ENCODE peak calls at places on chromosomes 13 and 19, in six cellular contexts. S is cardiac muscle cell, Z is left ventricle myocardium inferior, U is GM23338, I is neural progenitor cell, Y is heart right ventricle. W is an unnamed sample.

GRCh38 chr13:110797230-110797877 is 83.9 kb downstream of the ING1 start:
- DNase-seq in S (peak; percentile 30), Z (no peak), U (peak; percentile 47), I (no peak), Y (no peak), W (peak; percentile 53)

GRCh38 chr13:74046461-74046860 is 87.7 kb downstream of the KLF12 start:
- DNase-seq in S (no peak), Z (no peak), U (no peak), I (no peak), Y (no peak), W (peak; percentile 53)

GRCh38 chr19:57776764-57777296 is 7.4 kb downstream of the ZNF586 start:
- DNase-seq in S (no peak), Z (no peak), U (no peak), I (no peak), Y (no peak), W (no peak)

GRCh38 chr13:44465318-44465717 is 91.7 kb downstream of the SERP2 start:
- DNase-seq in S (no peak), Z (no peak), U (no peak), I (no peak), Y (no peak), W (no peak)

GRCh38 chr19:40605201-40605971 is 4.2 kb downstream of the LTBP4 start:
- DNase-seq in S (peak; percentile 62), Z (peak; percentile 72), U (peak; percentile 75), I (peak; percentile 79), Y (peak; percentile 76), W (peak; percentile 40)

GRCh38 chr19:51676566-51677083 is 16.5 kb upstream of the SPACA6 start:
- DNase-seq in S (no peak), Z (no peak), U (no peak), I (no peak), Y (no peak), W (no peak)

GRCh38 chr13:32047088-32047487 is 15.5 kb downstream of the FRY start:
- DNase-seq in S (no peak), Z (no peak), U (no peak), I (no peak), Y (no peak), W (no peak)

GRCh38 chr13:46179576-46180368 is 2.2 kb downstream of the LCP1 start:
- DNase-seq in S (no peak), Z (peak; percentile 59), U (no peak), I (no peak), Y (peak; percentile 40), W (no peak)

GRCh38 chr19:50460161-50460765 is 16.0 kb upstream of the EMC10 start:
- DNase-seq in S (peak; percentile 22), Z (no peak), U (peak; percentile 25), I (no peak), Y (no peak), W (peak; percentile 43)

GRCh38 chr13:35481777-35482176 is 5.3 kb upstream of the MAB21L1 start:
- DNase-seq in S (no peak), Z (no peak), U (no peak), I (no peak), Y (no peak), W (no peak)

GRCh38 chr19:52336976-52337375 is 933 bp downstream of the ZNF610 start:
- DNase-seq in S (peak; percentile 17), Z (no peak), U (peak; percentile 30), I (peak; percentile 26), Y (no peak), W (peak; percentile 3)

GRCh38 chr13:108525867-108526266 is 103.5 kb upstream of the MYO16 start:
- DNase-seq in S (no peak), Z (no peak), U (no peak), I (no peak), Y (no peak), W (no peak)

GRCh38 chr19:51339687-51340656 is 2.0 kb downstream of the VSIG10L start:
- DNase-seq in S (peak; percentile 99), Z (peak; percentile 98), U (peak; percentile 99), I (peak; percentile 98), Y (peak; percentile 99), W (peak; percentile 93)

GRCh38 chr13:110485604-110486003 is 75.9 kb downstream of the RAB20 start:
- DNase-seq in S (peak; percentile 17), Z (no peak), U (peak; percentile 98), I (peak; percentile 83), Y (no peak), W (no peak)

GRCh38 chr19:13841339-13842293 is 35.3 kb upstream of the NANOS3 start:
- DNase-seq in S (peak; percentile 45), Z (no peak), U (no peak), I (no peak), Y (no peak), W (no peak)

GRCh38 chr13:75881109-75881775 is 245.1 kb downstream of the LMO7 start:
- DNase-seq in S (no peak), Z (no peak), U (no peak), I (no peak), Y (no peak), W (no peak)

GRCh38 chr13:106599875-106600797 is 32.2 kb upstream of the ARGLU1 start:
- DNase-seq in S (peak; percentile 91), Z (no peak), U (no peak), I (no peak), Y (no peak), W (peak; percentile 71)

GRCh38 chr13:102771298-102772041 is 2.1 kb downstream of the TEX30 start:
- DNase-seq in S (no peak), Z (no peak), U (no peak), I (no peak), Y (no peak), W (no peak)

DNA sequence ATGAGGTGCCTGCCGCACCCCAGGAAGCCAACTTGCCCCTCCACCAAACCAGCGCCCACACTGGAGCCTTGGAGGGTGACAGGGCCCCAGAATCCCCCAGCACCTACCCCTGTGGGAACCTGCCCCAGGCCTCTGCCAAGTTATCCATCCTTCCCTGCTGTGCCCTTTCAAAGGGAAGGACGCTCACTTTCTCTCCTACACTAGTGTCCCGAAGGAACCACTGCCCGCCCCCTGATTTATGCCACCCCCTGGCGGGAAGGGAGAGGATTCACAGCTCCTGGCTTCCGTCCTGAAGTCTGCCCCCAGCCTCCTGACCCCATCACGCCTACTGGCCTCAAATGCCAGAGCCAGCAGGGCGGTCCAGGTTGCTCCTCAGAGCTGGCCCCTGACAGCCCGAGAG is 1.4 kb downstream of the EVI5L start:
- DNase-seq in S (peak; percentile 43), Z (no peak), U (peak; percentile 84), I (peak; percentile 79), Y (no peak), W (peak; percentile 48)
- TF ChIP-seq CTCF in S (peak; percentile 43), Z (no peak), U (peak; percentile 54), I (peak; percentile 50), Y (no peak), W (peak; percentile 59)

DNA sequence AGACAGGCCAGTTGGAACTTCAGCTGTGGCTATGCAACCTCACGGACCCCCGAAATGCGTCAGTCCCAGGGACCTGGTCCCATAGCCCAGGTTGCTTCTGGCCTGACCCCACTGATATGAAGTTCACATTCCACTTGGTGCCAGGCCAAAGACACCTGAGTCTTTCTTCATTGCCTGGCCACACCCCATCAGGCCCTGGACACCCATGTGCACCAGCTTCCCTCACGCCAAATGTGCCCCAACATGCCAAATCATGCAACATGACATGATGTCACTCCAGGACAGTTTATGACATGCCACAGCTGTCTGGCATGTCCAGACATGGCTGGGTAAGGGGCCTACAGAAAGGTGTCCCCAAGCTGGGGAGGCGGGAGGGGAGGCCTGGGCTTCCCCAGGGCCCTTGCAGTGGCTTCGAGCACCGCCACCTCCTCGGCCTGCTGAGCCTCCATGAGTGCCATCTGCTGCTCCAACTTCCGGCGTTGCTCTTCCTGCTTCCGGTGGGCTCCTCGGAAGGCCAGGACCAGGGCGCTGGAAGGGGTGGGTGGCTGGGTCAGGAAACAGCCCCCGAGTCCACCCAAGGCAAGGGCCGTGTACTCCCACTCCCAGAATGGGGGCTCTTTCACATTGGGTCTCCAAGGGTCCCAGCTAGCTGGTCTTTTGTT is 4.3 kb upstream of the NR2F6 start:
- DNase-seq in S (no peak), Z (no peak), U (no peak), I (no peak), Y (no peak), W (no peak)
- H3K4me3 ChIP-seq in S (no peak overlapping the region), Z (no peak overlapping the region), U (no peak overlapping the region), I (no peak overlapping the region), Y (no peak overlapping the region), W (no peak overlapping the region)

GRCh38 chr19:36973844-36974195 is 57.7 kb downstream of the ZNF568 start:
- DNase-seq in S (no peak), Z (no peak), U (no peak), I (no peak), Y (no peak), W (no peak)

GRCh38 chr19:36972594-36972993 is 56.5 kb downstream of the ZNF568 start:
- DNase-seq in S (no peak), Z (no peak), U (peak; percentile 56), I (no peak), Y (no peak), W (no peak)

DNA sequence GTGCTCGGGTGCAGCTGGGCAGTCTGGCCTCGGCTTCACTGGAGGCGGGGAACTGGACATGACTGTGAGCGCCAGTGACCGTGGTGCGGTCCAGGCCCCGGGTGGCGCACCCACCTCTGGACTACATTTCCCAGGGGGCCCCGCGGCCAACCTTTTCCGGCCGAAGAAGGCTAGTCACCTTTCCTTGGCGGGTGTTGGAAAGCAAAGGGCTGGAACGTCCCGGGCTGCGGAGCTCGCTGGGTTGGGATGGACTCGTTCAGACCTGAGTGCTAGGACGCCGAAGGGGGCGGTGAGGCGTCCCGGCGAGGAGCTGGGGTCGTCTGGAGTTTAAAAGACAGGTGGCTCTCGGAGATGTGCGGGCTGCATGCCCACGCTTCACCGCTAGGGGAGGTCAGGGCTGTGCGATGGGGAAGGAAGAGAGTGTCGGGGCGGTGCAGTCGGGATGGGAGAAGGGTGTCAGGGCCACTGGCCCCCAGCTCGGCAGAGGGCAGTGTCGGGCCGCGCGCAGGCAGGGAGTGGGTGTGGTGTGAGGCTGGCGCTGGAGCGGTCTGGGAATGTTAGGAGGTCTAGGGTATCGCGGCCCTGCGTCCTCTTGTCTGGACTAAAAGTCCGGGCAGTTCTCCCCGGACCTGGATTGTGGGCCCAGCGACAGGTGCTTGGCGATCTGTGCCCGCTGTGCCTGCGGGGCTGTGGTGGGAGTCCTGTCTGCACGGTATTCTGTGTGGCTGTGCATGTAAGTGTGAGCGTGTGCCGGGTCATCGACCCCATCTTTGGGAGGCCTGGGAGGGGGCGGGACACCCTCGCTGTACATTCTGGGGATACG is 57.1 kb downstream of the ZNF568 start:
- DNase-seq in S (peak; percentile 87), Z (peak; percentile 87), U (peak; percentile 95), I (no peak), Y (peak; percentile 89), W (peak; percentile 61)
- TF ChIP-seq CTCF in S (peak; percentile 80), Z (peak; percentile 85), U (peak; percentile 69), I (no peak), Y (peak; percentile 98), W (peak; percentile 66)

DNA sequence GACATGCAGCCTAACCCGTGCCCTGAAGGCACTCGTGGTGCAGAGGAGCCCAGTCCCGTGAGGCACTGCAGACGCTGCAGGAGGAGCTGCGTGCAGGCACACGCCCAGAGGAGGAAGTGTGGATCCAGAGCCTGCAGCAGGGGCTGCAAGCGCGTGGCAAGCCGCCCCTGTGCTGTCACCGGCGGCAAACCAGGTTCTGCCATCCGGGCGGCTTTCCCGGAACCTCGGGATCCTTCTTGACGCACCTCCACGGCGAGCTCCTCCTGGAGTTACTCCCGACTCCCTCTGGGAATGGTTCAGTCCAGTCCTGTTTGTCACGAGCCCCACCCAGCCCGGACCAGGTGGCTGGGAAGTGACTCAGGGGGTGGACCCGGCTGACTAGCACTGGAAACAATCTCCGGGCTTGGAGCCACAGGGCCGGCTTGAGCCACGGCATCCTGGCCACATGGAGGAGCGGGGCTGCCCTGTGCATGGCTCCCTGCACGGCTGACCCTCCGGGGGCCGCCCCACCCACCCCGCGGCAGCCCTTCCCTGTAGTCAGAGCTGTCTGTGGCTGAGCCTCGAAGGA is 10.2 kb downstream of the DPP9 start:
- DNase-seq in S (peak; percentile 91), Z (peak; percentile 85), U (no peak), I (no peak), Y (peak; percentile 77), W (peak; percentile 92)
- H3K4me3 ChIP-seq in S (no peak overlapping the region), Z (peak overlapping the region; percentile 36), U (no peak overlapping the region), I (no peak overlapping the region), Y (no peak overlapping the region), W (no peak overlapping the region)

W was measured in fibroblast of the aortic adventitia.